ENCODE peak calls at places on chromosome 10, in five cellular contexts. One of them, this sample, is unnamed.

GRCh38 chr10:128211953-128212727 is 85.9 kb upstream of the MKI67 start:
- DNase-seq in AG04450: peak
- DNase-seq in aorta: peak
- DNase-seq in H9: peak
- DNase-seq in hepatocyte: peak
- DNase-seq in this sample: peak

GRCh38 chr10:14879055-14879800 is 562 bp downstream of the SUV39H2 start:
- DNase-seq in hepatocyte: peak
- DNase-seq in H9: no peak
- DNase-seq in AG04450: no peak
- DNase-seq in aorta: no peak
- DNase-seq in this sample: peak

GRCh38 chr10:28012990-28013389 is 14.1 kb upstream of the ODAD2 start:
- DNase-seq in hepatocyte: no peak
- DNase-seq in H9: no peak
- DNase-seq in aorta: no peak
- DNase-seq in AG04450: no peak
- DNase-seq in this sample: no peak

GRCh38 chr10:35447693-35448407 is 111.5 kb downstream of the CCNY start:
- DNase-seq in hepatocyte: no peak
- DNase-seq in AG04450: no peak
- DNase-seq in H9: peak
- DNase-seq in aorta: no peak
- DNase-seq in this sample: no peak

GRCh38 chr10:90087197-90088007 is 386.0 kb downstream of the KIF20B start:
- DNase-seq in H9: no peak
- DNase-seq in aorta: no peak
- DNase-seq in AG04450: no peak
- DNase-seq in hepatocyte: no peak
- DNase-seq in this sample: no peak

GRCh38 chr10:35635576-35635975 is 6.5 kb downstream of the FZD8 start:
- DNase-seq in H9: peak
- DNase-seq in AG04450: peak
- DNase-seq in hepatocyte: peak
- DNase-seq in aorta: no peak
- DNase-seq in this sample: peak

GRCh38 chr10:91597397-91597881 is 35.4 kb downstream of the PPP1R3C start:
- DNase-seq in aorta: no peak
- DNase-seq in hepatocyte: peak
- DNase-seq in H9: no peak
- DNase-seq in AG04450: no peak
- DNase-seq in this sample: no peak

GRCh38 chr10:79488303-79488702 is 24.0 kb upstream of the EIF5AL1 start:
- DNase-seq in hepatocyte: peak
- DNase-seq in AG04450: peak
- DNase-seq in H9: peak
- DNase-seq in aorta: peak
- DNase-seq in this sample: peak

GRCh38 chr10:24952701-24953349 is 419 bp upstream of the PRTFDC1 start:
- DNase-seq in AG04450: no peak
- DNase-seq in aorta: peak
- DNase-seq in hepatocyte: peak
- DNase-seq in H9: peak
- DNase-seq in this sample: no peak

GRCh38 chr10:70562036-70562710 is 40.4 kb downstream of the PRF1 start:
- DNase-seq in H9: no peak
- DNase-seq in hepatocyte: no peak
- DNase-seq in aorta: peak
- DNase-seq in AG04450: no peak
- DNase-seq in this sample: no peak

GRCh38 chr10:102117391-102118159 is 2.6 kb downstream of the LDB1 start:
- DNase-seq in hepatocyte: peak
- DNase-seq in AG04450: peak
- DNase-seq in aorta: peak
- DNase-seq in H9: peak
- DNase-seq in this sample: peak

GRCh38 chr10:131046194-131046593 is 265.3 kb downstream of the TCERG1L start:
- DNase-seq in aorta: no peak
- DNase-seq in H9: no peak
- DNase-seq in AG04450: no peak
- DNase-seq in hepatocyte: no peak
- DNase-seq in this sample: no peak

GRCh38 chr10:11515596-11516418 is 95.6 kb downstream of the USP6NL start:
- DNase-seq in aorta: no peak
- DNase-seq in hepatocyte: peak
- DNase-seq in AG04450: peak
- DNase-seq in H9: no peak
- DNase-seq in this sample: no peak

GRCh38 chr10:36608251-36608650 is 517.1 kb upstream of the ANKRD30A start:
- DNase-seq in H9: no peak
- DNase-seq in AG04450: peak
- DNase-seq in aorta: no peak
- DNase-seq in hepatocyte: no peak
- DNase-seq in this sample: no peak

GRCh38 chr10:31042670-31043069 is 11.0 kb upstream of the ZNF438 start:
- DNase-seq in hepatocyte: no peak
- DNase-seq in aorta: no peak
- DNase-seq in AG04450: no peak
- DNase-seq in H9: no peak
- DNase-seq in this sample: no peak

GRCh38 chr10:78292250-78292986 is 258.8 kb downstream of the RPS24 start:
- DNase-seq in hepatocyte: no peak
- DNase-seq in AG04450: no peak
- DNase-seq in aorta: no peak
- DNase-seq in H9: no peak
- DNase-seq in this sample: no peak

GRCh38 chr10:70664702-70665195 is 7.6 kb upstream of the ADAMTS14 start:
- DNase-seq in hepatocyte: peak
- DNase-seq in H9: no peak
- DNase-seq in aorta: no peak
- DNase-seq in AG04450: peak
- DNase-seq in this sample: no peak

GRCh38 chr10:129966370-129966769 is 2.3 kb upstream of the EBF3 start:
- DNase-seq in AG04450: no peak
- DNase-seq in hepatocyte: no peak
- DNase-seq in aorta: no peak
- DNase-seq in H9: no peak
- DNase-seq in this sample: no peak

GRCh38 chr10:13349776-13350274 is 1.7 kb upstream of the SEPHS1 start:
- DNase-seq in H9: peak
- DNase-seq in hepatocyte: peak
- DNase-seq in aorta: peak
- DNase-seq in AG04450: no peak
- DNase-seq in this sample: peak

GRCh38 chr10:13794982-13795381 is 208.2 kb downstream of the PRPF18 start:
- DNase-seq in H9: no peak
- DNase-seq in AG04450: no peak
- DNase-seq in hepatocyte: no peak
- DNase-seq in aorta: no peak
- DNase-seq in this sample: no peak

GRCh38 chr10:122280977-122281376 is 9.9 kb downstream of the BTBD16 start:
- DNase-seq in AG04450: no peak
- DNase-seq in aorta: no peak
- DNase-seq in H9: no peak
- DNase-seq in hepatocyte: no peak
- DNase-seq in this sample: no peak

GRCh38 chr10:85170026-85170425 is 841.6 kb downstream of the CCSER2 start:
- DNase-seq in H9: no peak
- DNase-seq in hepatocyte: no peak
- DNase-seq in AG04450: no peak
- DNase-seq in aorta: no peak
- DNase-seq in this sample: peak

GRCh38 chr10:62082729-62083412 is 181.4 kb downstream of the ARID5B start:
- DNase-seq in H9: no peak
- DNase-seq in AG04450: no peak
- DNase-seq in hepatocyte: no peak
- DNase-seq in aorta: no peak
- DNase-seq in this sample: no peak

GRCh38 chr10:100182908-100183307 is 2.9 kb downstream of the ERLIN1 start:
- DNase-seq in AG04450: no peak
- DNase-seq in hepatocyte: no peak
- DNase-seq in aorta: no peak
- DNase-seq in H9: no peak
- DNase-seq in this sample: no peak
- H3K27ac ChIP-seq in AG04450: no peak
- H3K27ac ChIP-seq in hepatocyte: peak
- H3K27ac ChIP-seq in aorta: no peak
- H3K27ac ChIP-seq in H9: no peak
- H3K27ac ChIP-seq in this sample: no peak

GRCh38 chr10:103747193-103747865 is 108.0 kb downstream of the SH3PXD2A start:
- DNase-seq in aorta: no peak
- DNase-seq in hepatocyte: no peak
- DNase-seq in H9: no peak
- DNase-seq in AG04450: no peak
- DNase-seq in this sample: no peak
- H3K27ac ChIP-seq in aorta: no peak
- H3K27ac ChIP-seq in hepatocyte: no peak
- H3K27ac ChIP-seq in H9: no peak
- H3K27ac ChIP-seq in AG04450: no peak
- H3K27ac ChIP-seq in this sample: no peak

GRCh38 chr10:51076442-51076841 is 2.2 kb downstream of the PRKG1 start:
- DNase-seq in hepatocyte: no peak
- DNase-seq in H9: no peak
- DNase-seq in AG04450: no peak
- DNase-seq in aorta: no peak
- DNase-seq in this sample: no peak
- H3K27ac ChIP-seq in hepatocyte: no peak
- H3K27ac ChIP-seq in H9: no peak
- H3K27ac ChIP-seq in AG04450: no peak
- H3K27ac ChIP-seq in aorta: no peak
- H3K27ac ChIP-seq in this sample: no peak

DNA sequence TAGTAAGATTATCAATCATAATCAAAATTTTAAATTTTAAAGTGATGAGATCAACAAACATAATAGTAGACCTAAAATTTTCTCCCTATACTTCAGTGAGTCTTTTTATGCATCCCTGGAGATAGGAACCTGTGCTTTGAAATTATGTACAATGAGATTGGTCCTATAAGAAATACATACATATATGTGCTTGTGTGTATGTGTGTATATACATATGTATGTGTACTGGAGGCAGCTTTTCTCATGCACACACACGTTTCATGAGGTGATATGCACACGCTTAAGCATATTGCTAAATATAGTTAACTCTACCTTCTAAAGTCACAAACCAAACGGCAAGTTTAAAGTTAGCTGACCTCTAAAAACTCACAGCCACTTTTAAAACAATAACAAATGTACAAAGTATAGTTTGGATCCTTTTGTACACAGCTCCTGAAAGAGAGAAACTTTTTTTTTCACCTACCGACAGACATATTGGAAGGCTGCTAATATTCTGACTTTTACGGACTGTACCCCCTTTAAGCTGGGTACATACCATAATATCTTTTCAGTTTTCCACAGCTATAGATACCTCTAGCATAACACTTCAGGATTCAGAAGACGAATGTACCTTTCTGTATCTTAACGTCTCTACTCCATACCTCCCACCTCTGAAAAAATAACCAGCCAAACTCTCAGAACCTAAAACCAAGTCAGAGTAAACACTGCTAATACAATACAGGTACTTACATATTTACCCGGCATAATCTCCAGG is 3.3 kb downstream of the ITGB1 start:
- DNase-seq in AG04450: no peak
- DNase-seq in H9: no peak
- DNase-seq in hepatocyte: no peak
- DNase-seq in aorta: no peak
- DNase-seq in this sample: no peak
- H3K27ac ChIP-seq in AG04450: no peak
- H3K27ac ChIP-seq in H9: no peak
- H3K27ac ChIP-seq in hepatocyte: no peak
- H3K27ac ChIP-seq in aorta: no peak
- H3K27ac ChIP-seq in this sample: peak

DNA sequence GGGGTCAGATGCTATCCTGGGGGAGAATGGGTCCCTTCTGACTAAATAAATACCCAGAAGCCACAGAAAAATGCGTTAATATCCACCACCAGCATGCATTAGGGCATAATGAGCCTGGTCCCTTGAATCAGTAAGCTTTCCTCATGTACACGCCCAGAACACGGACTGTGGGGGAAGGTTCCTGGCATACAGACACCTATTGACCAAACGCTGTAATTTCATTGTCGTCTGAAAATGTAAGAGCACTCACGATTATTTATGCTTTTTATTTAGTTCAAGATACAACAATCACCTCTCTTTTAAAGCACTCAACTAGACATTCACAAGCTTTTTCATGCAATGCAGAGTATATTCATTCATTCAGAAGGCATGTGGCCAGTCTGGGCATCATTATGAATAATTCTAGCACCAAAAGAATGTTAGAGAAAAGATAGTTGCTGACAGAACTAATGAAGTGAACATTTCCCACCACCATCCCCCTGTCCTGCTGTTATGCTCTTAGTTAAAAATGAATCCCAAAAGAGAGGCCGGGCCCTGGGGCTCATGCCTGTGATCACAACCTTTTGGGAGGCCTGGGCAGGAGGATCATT is 101.0 kb downstream of the SVIL start:
- DNase-seq in aorta: no peak
- DNase-seq in hepatocyte: no peak
- DNase-seq in AG04450: no peak
- DNase-seq in H9: no peak
- DNase-seq in this sample: no peak
- H3K27ac ChIP-seq in aorta: no peak
- H3K27ac ChIP-seq in hepatocyte: no peak
- H3K27ac ChIP-seq in AG04450: no peak
- H3K27ac ChIP-seq in H9: no peak
- H3K27ac ChIP-seq in this sample: no peak